ENCODE peak calls at places on chromosomes 2 and 18, in five cellular contexts. One of them, this sample, is unnamed.

GRCh38 chr2:60764736-60765534 is 8.9 kb downstream of the PAPOLG start:
- DNase-seq in IMR-90: peak
- DNase-seq in neuronal stem cell: no peak
- DNase-seq in mesenchymal stem cell: peak
- DNase-seq in H1: no peak
- DNase-seq in this sample: no peak

GRCh38 chr2:1643220-1643619 is 101.1 kb downstream of the PXDN start:
- DNase-seq in IMR-90: no peak
- DNase-seq in neuronal stem cell: no peak
- DNase-seq in mesenchymal stem cell: no peak
- DNase-seq in H1: no peak
- DNase-seq in this sample: no peak

GRCh38 chr2:235416816-235417499 is 76.9 kb upstream of the AGAP1 start:
- DNase-seq in IMR-90: peak
- DNase-seq in neuronal stem cell: no peak
- DNase-seq in mesenchymal stem cell: peak
- DNase-seq in H1: no peak
- DNase-seq in this sample: no peak

GRCh38 chr2:39024833-39025232 is 96.0 kb downstream of the SOS1 start:
- DNase-seq in IMR-90: peak
- DNase-seq in neuronal stem cell: no peak
- DNase-seq in mesenchymal stem cell: peak
- DNase-seq in H1: no peak
- DNase-seq in this sample: peak

GRCh38 chr2:70463581-70463980 is 90.0 kb downstream of the TGFA start:
- DNase-seq in IMR-90: no peak
- DNase-seq in neuronal stem cell: no peak
- DNase-seq in mesenchymal stem cell: no peak
- DNase-seq in H1: no peak
- DNase-seq in this sample: no peak

GRCh38 chr2:3492951-3493609 is 26.3 kb downstream of the ADI1 start:
- DNase-seq in IMR-90: peak
- DNase-seq in neuronal stem cell: no peak
- DNase-seq in mesenchymal stem cell: peak
- DNase-seq in H1: no peak
- DNase-seq in this sample: no peak

GRCh38 chr2:149040451-149040850 is 2.0 kb downstream of the LYPD6B start:
- DNase-seq in IMR-90: no peak
- DNase-seq in neuronal stem cell: no peak
- DNase-seq in mesenchymal stem cell: no peak
- DNase-seq in H1: peak
- DNase-seq in this sample: peak

GRCh38 chr18:31791817-31792579 is 31.3 kb upstream of the SLC25A52 start:
- DNase-seq in IMR-90: no peak
- DNase-seq in neuronal stem cell: no peak
- DNase-seq in mesenchymal stem cell: no peak
- DNase-seq in H1: no peak
- DNase-seq in this sample: peak

GRCh38 chr18:9771261-9771976 is 63.3 kb downstream of the RAB31 start:
- DNase-seq in IMR-90: peak
- DNase-seq in neuronal stem cell: peak
- DNase-seq in mesenchymal stem cell: peak
- DNase-seq in H1: peak
- DNase-seq in this sample: peak

GRCh38 chr2:230071421-230071820 is 2.7 kb upstream of the SLC16A14 start:
- DNase-seq in IMR-90: no peak
- DNase-seq in neuronal stem cell: no peak
- DNase-seq in mesenchymal stem cell: no peak
- DNase-seq in H1: no peak
- DNase-seq in this sample: no peak

GRCh38 chr2:176432439-176432838 is 163.2 kb downstream of the MTX2 start:
- DNase-seq in IMR-90: peak
- DNase-seq in neuronal stem cell: no peak
- DNase-seq in mesenchymal stem cell: peak
- DNase-seq in H1: no peak
- DNase-seq in this sample: no peak

GRCh38 chr2:209875270-209875669 is 103.6 kb downstream of the UNC80 start:
- DNase-seq in IMR-90: no peak
- DNase-seq in neuronal stem cell: no peak
- DNase-seq in mesenchymal stem cell: no peak
- DNase-seq in H1: no peak
- DNase-seq in this sample: no peak

GRCh38 chr2:219551412-219551811 is 7.6 kb downstream of the TMEM198 start:
- DNase-seq in IMR-90: peak
- DNase-seq in neuronal stem cell: no peak
- DNase-seq in mesenchymal stem cell: peak
- DNase-seq in H1: no peak
- DNase-seq in this sample: no peak

GRCh38 chr2:219551863-219552381 is 8.1 kb downstream of the TMEM198 start:
- DNase-seq in IMR-90: no peak
- DNase-seq in neuronal stem cell: no peak
- DNase-seq in mesenchymal stem cell: no peak
- DNase-seq in H1: no peak
- DNase-seq in this sample: no peak

GRCh38 chr2:219553168-219553417 is 9.3 kb downstream of the TMEM198 start:
- DNase-seq in IMR-90: no peak
- DNase-seq in neuronal stem cell: no peak
- DNase-seq in mesenchymal stem cell: no peak
- DNase-seq in H1: no peak
- DNase-seq in this sample: no peak

GRCh38 chr2:219553463-219553862 is 9.6 kb downstream of the TMEM198 start:
- DNase-seq in IMR-90: no peak
- DNase-seq in neuronal stem cell: no peak
- DNase-seq in mesenchymal stem cell: no peak
- DNase-seq in H1: no peak
- DNase-seq in this sample: no peak

DNA sequence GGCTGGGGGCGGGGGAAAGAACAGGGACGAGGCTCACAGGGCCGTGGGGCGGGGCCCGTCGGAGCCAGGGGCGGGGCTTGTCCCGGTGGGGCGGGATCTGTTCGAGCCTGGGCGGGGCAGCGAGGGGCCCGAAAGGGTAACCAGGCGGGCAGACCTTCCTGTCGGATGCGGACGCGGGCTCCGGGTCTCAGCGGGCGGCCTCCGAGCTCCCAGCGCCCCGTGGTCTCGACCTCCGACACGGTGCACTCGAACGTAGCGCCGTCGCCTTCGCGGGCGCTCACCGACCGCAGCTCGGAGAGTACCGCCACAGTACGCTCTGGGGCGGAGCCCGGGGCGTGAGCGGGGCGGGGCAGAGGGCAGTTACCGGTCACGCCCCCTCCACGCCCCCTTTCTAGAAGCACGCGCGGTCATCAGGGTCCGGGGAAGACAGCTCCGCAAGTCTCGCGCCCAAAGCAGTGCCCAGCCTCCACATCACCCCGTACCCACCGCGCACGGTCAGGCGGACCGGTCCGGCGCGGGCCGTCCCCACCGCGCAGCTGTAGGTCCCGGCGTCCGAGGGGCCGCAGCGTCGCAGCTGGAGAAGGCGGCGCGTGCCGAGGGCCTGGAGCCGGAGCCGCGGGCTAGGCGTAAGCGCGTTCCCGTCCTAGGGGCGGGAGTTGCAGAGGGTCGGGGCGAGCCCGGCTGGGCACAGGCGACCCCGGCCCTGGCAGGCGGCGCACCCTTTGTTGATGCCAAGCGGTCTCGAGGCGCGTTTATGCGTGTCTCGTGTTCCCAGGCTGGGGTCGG is 8.7 kb downstream of the TMEM198 start:
- DNase-seq in IMR-90: peak
- DNase-seq in neuronal stem cell: peak
- DNase-seq in mesenchymal stem cell: peak
- DNase-seq in H1: peak
- DNase-seq in this sample: peak
- H3K14ac ChIP-seq in IMR-90: no peak
- H3K14ac ChIP-seq in neuronal stem cell: no peak
- H3K14ac ChIP-seq in mesenchymal stem cell: no peak
- H3K14ac ChIP-seq in H1: no peak
- H3K14ac ChIP-seq in this sample: peak

DNA sequence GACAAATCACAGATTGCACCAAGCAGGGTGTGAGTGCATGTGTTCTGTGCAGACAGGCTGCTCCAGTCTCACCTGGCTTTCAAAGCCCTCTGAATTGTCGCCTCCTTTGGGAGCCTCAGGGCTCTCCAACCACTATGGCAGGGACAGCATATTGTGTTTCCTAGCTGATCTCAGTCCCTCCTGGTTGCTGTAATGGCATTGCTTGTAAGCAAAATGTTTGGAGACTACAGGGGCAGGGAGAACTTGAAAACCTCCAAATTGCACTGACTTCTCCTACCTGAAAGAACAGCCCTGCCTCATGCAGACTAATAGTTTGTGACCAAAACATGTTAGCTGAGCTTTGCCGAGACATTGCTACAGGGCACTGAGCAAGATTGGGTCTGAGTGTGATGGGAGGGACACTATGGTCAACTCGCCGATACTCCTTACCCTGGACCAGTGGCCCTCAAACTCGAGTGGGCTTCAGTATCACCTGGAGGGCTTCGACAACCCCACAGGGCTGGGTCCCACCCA is 96.9 kb downstream of the POLE4 start:
- DNase-seq in IMR-90: no peak
- DNase-seq in neuronal stem cell: no peak
- DNase-seq in mesenchymal stem cell: no peak
- DNase-seq in H1: no peak
- DNase-seq in this sample: no peak
- H2AK5ac ChIP-seq in IMR-90: no peak
- H2AK5ac ChIP-seq in neuronal stem cell: no peak
- H2AK5ac ChIP-seq in mesenchymal stem cell: no peak
- H2AK5ac ChIP-seq in H1: peak
- H2AK5ac ChIP-seq in this sample: no peak

GRCh38 chr18:13492314-13492713 is 234.0 kb downstream of the FAM210A start:
- DNase-seq in IMR-90: no peak
- DNase-seq in neuronal stem cell: no peak
- DNase-seq in mesenchymal stem cell: no peak
- DNase-seq in H1: no peak
- DNase-seq in this sample: no peak
- H3K14ac ChIP-seq in IMR-90: no peak
- H3K14ac ChIP-seq in neuronal stem cell: no peak
- H3K14ac ChIP-seq in mesenchymal stem cell: no peak
- H3K14ac ChIP-seq in H1: no peak
- H3K14ac ChIP-seq in this sample: no peak

DNA sequence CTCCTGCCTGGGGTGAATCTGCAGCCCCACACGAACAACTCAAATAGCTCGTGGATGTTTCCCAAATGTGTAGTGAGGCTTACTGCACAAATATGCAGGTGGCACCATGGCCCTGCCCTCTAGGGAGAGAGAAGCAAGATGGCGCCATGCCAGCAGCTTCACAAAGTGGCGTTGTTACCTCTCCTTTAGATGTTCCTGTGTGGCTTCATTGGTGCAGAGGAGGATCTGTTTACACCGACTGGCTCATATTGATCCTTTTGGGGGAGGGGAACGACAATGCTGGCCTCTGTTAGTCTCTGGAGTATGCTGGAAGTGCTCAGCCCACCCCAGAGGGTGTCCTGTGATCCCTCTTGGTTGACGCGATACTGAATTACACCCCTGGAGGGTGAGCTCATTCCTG is 99.5 kb upstream of the GATA6 start:
- DNase-seq in IMR-90: no peak
- DNase-seq in neuronal stem cell: no peak
- DNase-seq in mesenchymal stem cell: no peak
- DNase-seq in H1: no peak
- DNase-seq in this sample: no peak
- H2AK5ac ChIP-seq in IMR-90: no peak
- H2AK5ac ChIP-seq in neuronal stem cell: peak
- H2AK5ac ChIP-seq in mesenchymal stem cell: no peak
- H2AK5ac ChIP-seq in H1: no peak
- H2AK5ac ChIP-seq in this sample: no peak

This sample was measured in trophoblast cell.